ENCODE peak calls at places on chromosomes 7 and 10, in five cellular contexts. W is left lung, B is Calu3, A is BE2C, T is brain microvascular endothelial cell. V is an unnamed sample.

GRCh38 chr10:116053910-116054309 is 219.1 kb downstream of the GFRA1 start:
- DNase-seq in B (no peak), T (no peak), W (no peak), A (no peak), V (no peak)

GRCh38 chr7:153476166-153476565 is 576.0 kb upstream of the DPP6 start:
- DNase-seq in T (no peak), B (no peak), A (no peak), W (no peak), V (no peak)

GRCh38 chr10:121781101-121781500 is 146.7 kb downstream of the ATE1 start:
- DNase-seq in A (no peak), B (no peak), W (no peak), T (no peak), V (no peak)

GRCh38 chr7:30804078-30804661 is 33.0 kb downstream of the MINDY4 start:
- DNase-seq in A (no peak), B (no peak), W (no peak), T (peak), V (no peak)

GRCh38 chr10:116907588-116907987 is 58.3 kb downstream of the ENO4 start:
- DNase-seq in W (no peak), T (no peak), B (no peak), A (no peak), V (no peak)

GRCh38 chr7:112887-113286 is 79.5 kb upstream of the FAM20C start:
- DNase-seq in W (no peak), A (no peak), T (no peak), B (no peak), V (no peak)

GRCh38 chr7:33494473-33494872 is 365.1 kb downstream of the BBS9 start:
- DNase-seq in A (no peak), W (no peak), B (no peak), T (no peak), V (no peak)

GRCh38 chr7:127838816-127839415 is 186.9 kb downstream of the SND1 start:
- DNase-seq in T (peak), B (no peak), W (no peak), A (no peak), V (peak)

GRCh38 chr7:20508109-20508508 is 107.4 kb upstream of the ABCB5 start:
- DNase-seq in A (no peak), W (no peak), B (no peak), T (no peak), V (no peak)

GRCh38 chr7:120164-120555 is 72.2 kb upstream of the FAM20C start:
- DNase-seq in A (no peak), T (no peak), B (no peak), W (no peak), V (no peak)

GRCh38 chr7:16668049-16668858 is 22.3 kb downstream of the BZW2 start:
- DNase-seq in A (peak), T (peak), B (peak), W (peak), V (peak)

GRCh38 chr7:102823715-102824114 is 74.9 kb downstream of the FAM185A start:
- DNase-seq in A (no peak), T (peak), B (no peak), W (no peak), V (no peak)

GRCh38 chr7:21450876-21451275 is 23.0 kb downstream of the SP4 start:
- DNase-seq in B (no peak), W (no peak), A (no peak), T (no peak), V (no peak)

DNA sequence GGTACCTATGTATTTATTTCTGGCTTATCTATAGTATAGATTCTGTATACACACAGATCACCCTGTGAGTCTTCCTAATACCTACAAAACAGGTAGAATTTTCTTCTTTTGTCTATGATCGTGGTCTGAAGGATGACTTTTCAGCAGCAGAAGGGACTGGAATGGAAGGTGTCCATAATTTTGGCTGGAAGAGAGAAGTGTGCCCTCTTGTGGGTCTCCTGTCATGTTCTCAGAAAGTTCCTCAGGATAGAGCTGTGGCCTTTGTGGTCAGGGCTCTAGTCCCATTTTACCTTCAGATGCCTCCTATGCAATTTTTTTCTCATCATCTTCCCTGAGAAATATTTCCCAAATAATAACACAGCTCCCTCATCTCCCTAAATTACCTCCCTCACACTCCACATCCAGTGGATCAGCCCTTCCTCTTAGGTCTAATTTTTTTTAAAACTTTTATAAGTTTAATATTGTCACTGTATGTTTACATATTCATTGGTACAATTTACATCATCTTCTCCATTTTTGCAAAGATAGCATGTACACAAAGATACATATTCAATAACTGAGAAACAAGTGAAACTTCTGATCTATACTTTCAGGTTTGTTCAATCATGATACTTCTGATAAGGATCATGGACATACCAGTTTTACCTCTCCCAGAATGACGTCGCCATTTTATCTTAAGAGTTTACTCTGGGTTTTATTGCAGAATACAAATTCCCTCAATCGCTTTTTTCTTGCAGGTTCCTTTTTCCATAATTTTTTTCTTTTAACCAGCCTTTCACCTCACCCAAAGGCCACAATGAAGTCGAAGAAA is 112.7 kb downstream of the REEP3 start:
- DNase-seq in B (peak), W (no peak), T (peak), A (peak), V (peak)
- TF ChIP-seq CTCF in B (peak), W (no peak), T (peak), A (peak), V (peak)

DNA sequence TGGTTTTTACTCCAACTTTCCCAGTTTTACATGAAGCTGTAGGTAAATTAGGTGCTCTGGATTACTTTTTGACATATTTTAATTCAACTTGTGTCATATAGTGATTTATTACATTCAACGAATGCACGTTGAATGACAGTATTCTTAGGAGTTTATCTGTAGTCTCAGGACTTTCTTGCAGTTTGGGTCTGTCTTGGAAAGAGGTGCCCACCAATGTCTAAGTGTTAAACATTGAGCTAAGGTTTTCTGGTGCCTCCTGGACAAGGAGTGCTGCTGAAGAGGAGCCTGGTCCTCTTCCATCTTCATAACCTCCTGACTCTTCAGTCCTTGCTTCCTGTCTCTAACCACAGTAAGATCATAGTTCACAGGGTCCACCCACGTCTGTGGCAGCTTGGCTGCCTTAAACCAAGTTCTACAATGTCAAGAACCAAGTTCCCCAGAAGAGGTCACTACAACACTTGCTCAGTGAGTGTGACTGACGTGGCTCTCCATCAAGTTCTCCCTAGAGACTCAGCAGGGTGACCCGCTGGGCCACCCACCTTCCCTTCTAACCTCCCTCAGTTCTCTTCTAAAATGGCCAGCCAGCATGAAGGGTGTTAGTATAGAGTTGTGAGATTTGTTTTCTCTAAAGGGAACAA is 6.1 kb downstream of the NPY start:
- DNase-seq in B (peak), W (no peak), A (peak), T (peak), V (peak)
- TF ChIP-seq CTCF in B (peak), W (peak), A (peak), T (peak), V (peak)

GRCh38 chr7:82362129-82362528 is 81.4 kb downstream of the CACNA2D1 start:
- DNase-seq in A (no peak), W (no peak), T (peak), B (no peak), V (no peak)
- TF ChIP-seq CTCF in A (no peak), W (no peak), T (no peak), B (no peak), V (no peak)

GRCh38 chr10:78394050-78394449 is 360.4 kb downstream of the RPS24 start:
- DNase-seq in W (no peak), B (no peak), A (no peak), T (no peak), V (no peak)
- TF ChIP-seq CTCF in W (no peak), B (no peak), A (no peak), T (no peak), V (no peak)

GRCh38 chr10:8456386-8456785 is 401.9 kb downstream of the GATA3 start:
- DNase-seq in B (no peak), W (no peak), T (no peak), A (no peak), V (no peak)

GRCh38 chr10:8453587-8453986 is 399.1 kb downstream of the GATA3 start:
- DNase-seq in W (peak), A (no peak), B (peak), T (no peak), V (no peak)

GRCh38 chr10:8449909-8450308 is 395.4 kb downstream of the GATA3 start:
- DNase-seq in W (no peak), T (no peak), B (no peak), A (no peak), V (no peak)

DNA sequence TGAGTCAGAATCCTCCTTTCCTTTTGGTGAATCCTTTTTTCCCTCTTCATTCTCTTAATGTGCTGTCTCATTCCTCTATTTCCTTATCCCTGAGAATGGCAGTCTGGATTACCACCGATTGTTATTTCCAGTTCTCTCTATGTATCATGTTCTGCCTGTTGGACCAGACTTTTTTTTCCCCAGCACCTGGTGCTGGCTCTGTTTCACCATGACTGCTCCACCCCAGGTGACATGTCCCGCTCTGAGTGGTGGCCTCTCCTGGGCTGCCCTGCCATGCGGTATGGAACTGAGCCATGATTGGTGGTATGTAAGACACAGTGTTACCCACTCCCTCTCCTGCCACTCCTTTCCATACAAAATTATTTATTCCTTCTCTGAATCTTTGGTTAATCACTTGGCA is 399.9 kb downstream of the GATA3 start:
- DNase-seq in W (no peak), T (no peak), B (no peak), A (no peak), V (no peak)
- TF ChIP-seq CTCF in W (no peak), T (no peak), B (no peak), A (no peak), V (no peak)

GRCh38 chr7:112144284-112145059 is 61.7 kb downstream of the DOCK4 start:
- DNase-seq in A (no peak), B (no peak), T (no peak), W (no peak), V (no peak)

GRCh38 chr7:112149734-112150133 is 56.5 kb downstream of the DOCK4 start:
- DNase-seq in A (no peak), B (no peak), T (no peak), W (no peak), V (no peak)

GRCh38 chr7:112150823-112151641 is 55.2 kb downstream of the DOCK4 start:
- DNase-seq in W (no peak), A (no peak), B (no peak), T (no peak), V (no peak)

GRCh38 chr7:112152186-112152585 is 54.0 kb downstream of the DOCK4 start:
- DNase-seq in W (no peak), T (no peak), A (no peak), B (no peak), V (no peak)

GRCh38 chr7:112147752-112148435 is 58.3 kb downstream of the DOCK4 start:
- DNase-seq in A (no peak), W (no peak), B (no peak), T (no peak), V (no peak)
- TF ChIP-seq CTCF in A (peak), W (no peak), B (no peak), T (no peak), V (no peak)

V was measured in body of pancreas.